ENCODE peak calls at places on chromosomes 13 and 19, in four cellular contexts. C, Q, R and E are unnamed samples.
A peak's percentile ranks its signal among the peaks of the same experiment; 100 is the strongest.

GRCh38 chr13:68715651-68716050 is 1392.0 kb upstream of the ATXN8OS start:
- DNase-seq in C (no peak), Q (no peak), R (no peak), E (no peak)

GRCh38 chr19:5787554-5788182 is 3.1 kb upstream of the PRR22 start:
- DNase-seq in C (no peak), Q (no peak), R (no peak), E (no peak)

GRCh38 chr19:5271145-5271544 is 69.5 kb downstream of the PTPRS start:
- DNase-seq in C (no peak), Q (no peak), R (peak; percentile 22), E (peak; percentile 12)

GRCh38 chr19:13817018-13817614 is 21.9 kb downstream of the ZSWIM4 start:
- DNase-seq in C (peak; percentile 81), Q (no peak), R (no peak), E (no peak)

GRCh38 chr13:44224433-44225149 is 149.0 kb upstream of the SERP2 start:
- DNase-seq in C (no peak), Q (no peak), R (no peak), E (no peak)

GRCh38 chr19:33375156-33375744 is 1.7 kb downstream of the CEBPG start:
- DNase-seq in C (peak; percentile 31), Q (no peak), R (no peak), E (no peak)

GRCh38 chr19:6273701-6274601 is 5.8 kb downstream of the MLLT1 start:
- DNase-seq in C (peak; percentile 74), Q (no peak), R (no peak), E (no peak)

GRCh38 chr19:58482372-58482771 is 6.2 kb downstream of the ZNF446 start:
- DNase-seq in C (no peak), Q (no peak), R (no peak), E (no peak)

GRCh38 chr19:35742121-35742724 is at the start of gene IGFLR1:
- DNase-seq in C (peak; percentile 83), Q (no peak), R (no peak), E (no peak)

GRCh38 chr13:50001287-50001686 is 4.4 kb downstream of the TRIM13 start:
- DNase-seq in C (no peak), Q (no peak), R (no peak), E (no peak)

GRCh38 chr19:12065100-12065538 is 588 bp downstream of the ZNF844 start:
- DNase-seq in C (no peak), Q (no peak), R (peak; percentile 46), E (no peak)

GRCh38 chr19:4233282-4233853 is 4.0 kb downstream of the EBI3 start:
- DNase-seq in C (peak; percentile 68), Q (peak; percentile 49), R (no peak), E (peak; percentile 54)

GRCh38 chr19:45406165-45406956 is at the start of gene POLR1G:
- DNase-seq in C (peak; percentile 89), Q (peak; percentile 46), R (peak; percentile 90), E (peak; percentile 77)

GRCh38 chr19:47176627-47177090 is 46.0 kb downstream of the SAE1 start:
- DNase-seq in C (no peak), Q (no peak), R (no peak), E (no peak)

GRCh38 chr13:49625392-49626137 is 2.7 kb upstream of the ARL11 start:
- DNase-seq in C (peak; percentile 90), Q (no peak), R (peak; percentile 25), E (no peak)

GRCh38 chr19:8261881-8262280 is 46.3 kb downstream of the CD320 start:
- DNase-seq in C (no peak), Q (no peak), R (no peak), E (no peak)

GRCh38 chr19:12639901-12640613 is 26.5 kb downstream of the MAN2B1 start:
- DNase-seq in C (peak; percentile 94), Q (peak; percentile 71), R (peak; percentile 90), E (no peak)

GRCh38 chr19:4115050-4115817 is 8.7 kb downstream of the MAP2K2 start:
- DNase-seq in C (peak; percentile 87), Q (peak; percentile 35), R (no peak), E (no peak)

GRCh38 chr13:112325941-112326645 is 50.1 kb upstream of the SPACA7 start:
- DNase-seq in C (no peak), Q (no peak), R (peak; percentile 20), E (no peak)

GRCh38 chr13:106241974-106242373 is 293.5 kb downstream of the EFNB2 start:
- DNase-seq in C (no peak), Q (no peak), R (no peak), E (no peak)

GRCh38 chr19:15178629-15179308 is 22.0 kb downstream of the NOTCH3 start:
- DNase-seq in C (no peak), Q (no peak), R (no peak), E (no peak)

GRCh38 chr13:114013336-114013735 is 39.5 kb upstream of the C13orf46 start:
- DNase-seq in C (no peak), Q (no peak), R (no peak), E (no peak)